ENCODE peak calls at places on chromosomes 7 and 10, in four cellular contexts. One of them, this sample, is unnamed.

GRCh38 chr7:102282465-102283362 is 4.0 kb upstream of the SH2B2 start:
- DNase-seq in M059J: no peak
- DNase-seq in activated naive CD4-positive, alpha-beta T cell treated with Interleukin-2 at 50 U/mL for 16 hours: no peak
- DNase-seq in coronary artery: no peak
- DNase-seq in this sample: no peak

GRCh38 chr10:91287276-91287675 is 66.8 kb downstream of the PCGF5 start:
- DNase-seq in activated naive CD4-positive, alpha-beta T cell treated with Interleukin-2 at 50 U/mL for 16 hours: no peak
- DNase-seq in coronary artery: no peak
- DNase-seq in M059J: peak; percentile 56
- DNase-seq in this sample: no peak

GRCh38 chr7:30164567-30164966 is 29.8 kb downstream of the MTURN start:
- DNase-seq in M059J: peak; percentile 76
- DNase-seq in activated naive CD4-positive, alpha-beta T cell treated with Interleukin-2 at 50 U/mL for 16 hours: no peak
- DNase-seq in coronary artery: no peak
- DNase-seq in this sample: peak; percentile 65

GRCh38 chr7:4613855-4614548 is 68.1 kb upstream of the FOXK1 start:
- DNase-seq in coronary artery: no peak
- DNase-seq in M059J: peak; percentile 59
- DNase-seq in activated naive CD4-positive, alpha-beta T cell treated with Interleukin-2 at 50 U/mL for 16 hours: no peak
- DNase-seq in this sample: no peak

GRCh38 chr10:24958701-24959392 is 6.4 kb upstream of the PRTFDC1 start:
- DNase-seq in activated naive CD4-positive, alpha-beta T cell treated with Interleukin-2 at 50 U/mL for 16 hours: no peak
- DNase-seq in coronary artery: no peak
- DNase-seq in M059J: peak; percentile 64
- DNase-seq in this sample: no peak

GRCh38 chr7:110774066-110774465 is 316.9 kb upstream of the LRRN3 start:
- DNase-seq in coronary artery: no peak
- DNase-seq in M059J: no peak
- DNase-seq in activated naive CD4-positive, alpha-beta T cell treated with Interleukin-2 at 50 U/mL for 16 hours: no peak
- DNase-seq in this sample: no peak

GRCh38 chr10:52308251-52309031 is 5.6 kb upstream of the DKK1 start:
- DNase-seq in M059J: peak; percentile 73
- DNase-seq in coronary artery: no peak
- DNase-seq in activated naive CD4-positive, alpha-beta T cell treated with Interleukin-2 at 50 U/mL for 16 hours: no peak
- DNase-seq in this sample: peak; percentile 63

GRCh38 chr7:112009081-112009480 is 197.1 kb downstream of the DOCK4 start:
- DNase-seq in M059J: peak; percentile 84
- DNase-seq in coronary artery: no peak
- DNase-seq in activated naive CD4-positive, alpha-beta T cell treated with Interleukin-2 at 50 U/mL for 16 hours: no peak
- DNase-seq in this sample: no peak

GRCh38 chr7:95871896-95872295 is 99.5 kb downstream of the DYNC1I1 start:
- DNase-seq in activated naive CD4-positive, alpha-beta T cell treated with Interleukin-2 at 50 U/mL for 16 hours: no peak
- DNase-seq in M059J: no peak
- DNase-seq in coronary artery: no peak
- DNase-seq in this sample: no peak

GRCh38 chr7:24917510-24918239 is 62.3 kb downstream of the OSBPL3 start:
- DNase-seq in coronary artery: no peak
- DNase-seq in M059J: peak; percentile 38
- DNase-seq in activated naive CD4-positive, alpha-beta T cell treated with Interleukin-2 at 50 U/mL for 16 hours: no peak
- DNase-seq in this sample: no peak

GRCh38 chr10:130719447-130719752 is 583.2 kb downstream of the GLRX3 start:
- DNase-seq in coronary artery: no peak
- DNase-seq in activated naive CD4-positive, alpha-beta T cell treated with Interleukin-2 at 50 U/mL for 16 hours: no peak
- DNase-seq in M059J: no peak
- DNase-seq in this sample: no peak

This sample was measured in NCI-H345.